ENCODE peak calls at places on chromosome 3, in ten cellular contexts. O is RWPE2, S is Panc1, U is lower lobe of right lung, X is A549, C is left ventricle myocardium inferior, R is A673, Q is fibroblast of lung, H is NT2/D1, J is thoracic aorta. F is an unnamed sample. For H3K4me1 and H3K9me3, the result is how much of the 10 kb centered on the place peaks cover.

GRCh38 chr3:59480486-59480995 is 430.7 kb upstream of the CFAP20DC start:
- DNase-seq in Q (peak), J (no peak), X (no peak), H (no peak), C (no peak), S (no peak), U (no peak), O (no peak), R (no peak), F (no peak)

GRCh38 chr3:52845691-52846426 is 11.0 kb upstream of the MUSTN1 start:
- DNase-seq in X (peak), C (no peak), S (no peak), J (no peak), U (no peak), H (no peak), O (no peak), R (no peak), Q (no peak), F (no peak)

GRCh38 chr3:102302020-102302419 is 132.8 kb upstream of the ZPLD1 start:
- DNase-seq in U (no peak), S (no peak), R (no peak), X (no peak), Q (no peak), H (no peak), J (no peak), C (no peak), O (no peak), F (no peak)

GRCh38 chr3:124837065-124837464 is 50.1 kb downstream of the ITGB5 start:
- DNase-seq in O (no peak), Q (no peak), J (no peak), C (no peak), S (no peak), U (no peak), H (no peak), R (no peak), X (no peak), F (peak)

GRCh38 chr3:43726511-43726910 is 35.8 kb downstream of the ABHD5 start:
- DNase-seq in Q (peak), R (no peak), X (no peak), U (no peak), J (no peak), O (no peak), H (no peak), S (no peak), C (no peak), F (no peak)

GRCh38 chr3:190883973-190884832 is 21.7 kb upstream of the GMNC start:
- DNase-seq in O (no peak), H (peak), C (no peak), Q (peak), U (no peak), J (no peak), X (no peak), R (peak), S (peak), F (peak)

GRCh38 chr3:72011495-72011894 is 226.5 kb upstream of the PROK2 start:
- DNase-seq in C (no peak), R (no peak), Q (peak), X (no peak), U (no peak), H (no peak), S (no peak), O (no peak), J (no peak), F (no peak)

GRCh38 chr3:120098710-120099109 is 4.5 kb upstream of the GSK3B start:
- DNase-seq in H (no peak), R (no peak), J (no peak), S (no peak), U (no peak), Q (no peak), C (no peak), O (no peak), X (no peak), F (no peak)

GRCh38 chr3:112656045-112656444 is 15.1 kb upstream of the CCDC80 start:
- DNase-seq in U (no peak), S (no peak), X (no peak), C (no peak), H (no peak), O (no peak), Q (no peak), J (no peak), R (no peak), F (no peak)

GRCh38 chr3:11195721-11196332 is 41.5 kb downstream of the HRH1 start:
- DNase-seq in Q (peak), J (no peak), C (no peak), O (no peak), U (no peak), H (no peak), X (no peak), R (peak), S (no peak), F (no peak)

GRCh38 chr3:169772530-169772950 is 656 bp upstream of the MYNN start:
- DNase-seq in H (peak), S (peak), Q (peak), U (peak), X (peak), J (no peak), O (peak), R (peak), C (peak), F (no peak)

GRCh38 chr3:127026036-127026435 is 43.1 kb downstream of the PLXNA1 start:
- DNase-seq in J (no peak), H (no peak), U (no peak), S (no peak), X (no peak), R (no peak), C (no peak), O (no peak), Q (no peak), F (no peak)

GRCh38 chr3:87436781-87437543 is 160.6 kb upstream of the POU1F1 start:
- DNase-seq in J (no peak), Q (peak), U (no peak), H (no peak), C (no peak), R (no peak), X (no peak), O (no peak), S (no peak), F (no peak)

GRCh38 chr3:99627062-99627826 is 11.2 kb upstream of the COL8A1 start:
- DNase-seq in C (no peak), S (no peak), J (no peak), X (no peak), H (no peak), O (no peak), Q (peak), U (no peak), R (no peak), F (no peak)

GRCh38 chr3:21531909-21532308 is 219.1 kb downstream of the ZNF385D start:
- DNase-seq in U (no peak), R (no peak), O (no peak), S (no peak), H (no peak), X (no peak), J (no peak), Q (no peak), C (no peak), F (no peak)

DNA sequence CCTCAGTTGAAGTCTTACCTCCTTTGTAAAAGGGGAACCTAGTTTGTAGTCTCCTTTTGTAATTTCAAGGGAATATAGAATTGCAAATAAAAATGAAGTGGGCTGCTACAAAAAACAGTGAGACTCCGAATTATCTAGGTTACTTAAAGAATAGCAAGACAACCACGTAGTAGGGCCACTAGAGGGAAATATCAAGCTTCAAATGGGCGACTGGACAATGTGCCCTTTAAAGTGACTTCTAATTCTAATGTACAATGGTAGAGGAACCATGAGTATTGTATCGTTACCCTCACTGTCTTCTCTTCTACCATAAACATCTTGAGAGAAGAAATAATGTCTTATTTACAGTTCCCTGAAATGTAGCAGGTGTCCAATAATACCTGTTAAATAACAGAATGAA is 56.3 kb downstream of the TP63 start:
- DNase-seq in Q (no peak), O (no peak), U (no peak), C (no peak), X (no peak), H (no peak), J (no peak), R (no peak), S (no peak), F (no peak)
- H3K4me1 ChIP-seq in Q (under half), O (under half), U (under half), C (under half), X (under half), H (under half), J (under half), R (under half), S (under half), F (under half)

GRCh38 chr3:37245003-37245402 is 70.6 kb upstream of the LRRFIP2 start:
- DNase-seq in R (no peak), Q (no peak), X (no peak), S (no peak), C (no peak), J (no peak), H (no peak), U (no peak), O (no peak), F (no peak)
- H3K4me3 ChIP-seq in R (peak), Q (peak), X (peak), S (peak), C (peak), J (peak), H (peak), U (peak), O (peak), F (no peak)

GRCh38 chr3:176074096-176074495 is 1123.2 kb downstream of the TBL1XR1 start:
- DNase-seq in S (no peak), R (no peak), O (no peak), U (no peak), J (no peak), Q (no peak), C (no peak), H (no peak), X (no peak), F (no peak)

GRCh38 chr3:176078916-176079315 is 1118.4 kb downstream of the TBL1XR1 start:
- DNase-seq in C (no peak), R (no peak), Q (no peak), X (no peak), J (no peak), H (no peak), S (no peak), U (no peak), O (no peak), F (no peak)

GRCh38 chr3:176075491-176075890 is 1121.8 kb downstream of the TBL1XR1 start:
- DNase-seq in U (no peak), S (no peak), O (no peak), C (no peak), Q (no peak), R (no peak), X (no peak), H (no peak), J (no peak), F (no peak)

GRCh38 chr3:176071943-176072342 is 1125.3 kb downstream of the TBL1XR1 start:
- DNase-seq in O (no peak), X (no peak), C (no peak), U (no peak), H (no peak), J (no peak), S (no peak), R (no peak), Q (no peak), F (no peak)

GRCh38 chr3:176075046-176075445 is 1122.2 kb downstream of the TBL1XR1 start:
- DNase-seq in C (no peak), S (no peak), Q (no peak), O (no peak), R (no peak), U (no peak), X (no peak), J (no peak), H (no peak), F (no peak)
- H3K9me3 ChIP-seq in C (under half), S (under half), Q (under half), O (under half), R (under half), U (under half), X (under half), J (under half), H (under half), F (under half)

DNA sequence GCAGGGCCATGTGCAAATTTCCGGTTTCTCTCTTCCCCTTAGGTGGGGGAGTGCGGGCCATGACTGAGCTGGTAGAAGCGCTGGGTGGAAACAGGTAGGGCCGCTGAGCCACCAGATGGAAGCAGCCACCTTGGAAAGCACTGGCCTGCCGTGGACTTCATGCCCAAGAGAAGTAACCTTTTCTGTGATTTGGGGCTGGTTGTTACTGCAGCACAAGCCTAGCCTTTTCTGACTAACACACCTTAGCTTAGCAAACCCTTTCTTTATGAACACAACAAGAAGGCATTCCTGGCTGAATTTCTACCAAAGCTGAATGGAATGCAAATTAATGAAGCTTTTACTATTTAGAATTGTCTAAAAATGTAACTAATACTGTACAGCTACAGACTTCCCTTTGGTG is 149.6 kb upstream of the UBE2E1 start:
- DNase-seq in R (no peak), Q (no peak), X (no peak), C (no peak), S (no peak), J (no peak), H (no peak), O (no peak), U (no peak), F (no peak)
- H3K4me1 ChIP-seq in R (under half), Q (under half), X (under half), C (under half), S (under half), J (under half), H (under half), O (under half), U (under half), F (under half)